ENCODE peak calls at places on chromosomes 5 and 9, in seven cellular contexts. F is H1, H is HepG2, E is HCT116, R is GM12878, T is K562, I is SK-N-SH. U is an unnamed sample.

GRCh38 chr9:22119537-22120167 is 110.5 kb upstream of the CDKN2B start:
- DNase-seq in T (no peak), E (no peak), I (peak), F (no peak), H (peak), R (no peak), U (peak)

GRCh38 chr5:140870221-140871201 is 1.8 kb downstream of the PCDHA11 start:
- DNase-seq in E (no peak), T (no peak), F (no peak), I (no peak), H (no peak), R (no peak), U (no peak)

GRCh38 chr5:143208781-143209510 is 194.5 kb downstream of the NR3C1 start:
- DNase-seq in I (no peak), F (no peak), E (no peak), H (no peak), R (no peak), T (peak), U (no peak)

GRCh38 chr5:101045689-101046088 is 142.6 kb upstream of the ST8SIA4 start:
- DNase-seq in E (peak), F (no peak), I (no peak), H (no peak), T (no peak), R (no peak), U (peak)

GRCh38 chr5:141788296-141788980 is 89.8 kb downstream of the PCDH1 start:
- DNase-seq in R (no peak), T (no peak), F (no peak), E (no peak), I (no peak), H (no peak), U (no peak)

GRCh38 chr9:98892296-98892695 is 51.4 kb upstream of the COL15A1 start:
- DNase-seq in F (no peak), R (no peak), I (no peak), H (no peak), E (no peak), T (no peak), U (no peak)

GRCh38 chr5:124962735-124963134 is 216.3 kb upstream of the ZNF608 start:
- DNase-seq in H (no peak), T (no peak), R (no peak), I (no peak), F (no peak), E (no peak), U (no peak)

GRCh38 chr5:50873594-50874276 is 207.3 kb downstream of the PARP8 start:
- DNase-seq in E (no peak), T (no peak), F (no peak), H (no peak), I (no peak), R (no peak), U (no peak)

GRCh38 chr5:180688326-180689070 is 39.1 kb upstream of the FLT4 start:
- DNase-seq in E (no peak), T (no peak), H (no peak), I (no peak), R (no peak), F (no peak), U (no peak)

GRCh38 chr5:130710596-130710995 is 454.5 kb downstream of the HINT1 start:
- DNase-seq in F (no peak), E (no peak), R (no peak), H (peak), I (no peak), T (no peak), U (no peak)

GRCh38 chr5:39376293-39376714 is 12.0 kb upstream of the C9 start:
- DNase-seq in T (peak), I (peak), H (peak), F (no peak), R (no peak), E (peak), U (peak)

GRCh38 chr5:136133416-136134383 is 1.1 kb downstream of the SMAD5 start:
- DNase-seq in H (peak), I (peak), R (no peak), F (no peak), T (peak), E (no peak), U (peak)

DNA sequence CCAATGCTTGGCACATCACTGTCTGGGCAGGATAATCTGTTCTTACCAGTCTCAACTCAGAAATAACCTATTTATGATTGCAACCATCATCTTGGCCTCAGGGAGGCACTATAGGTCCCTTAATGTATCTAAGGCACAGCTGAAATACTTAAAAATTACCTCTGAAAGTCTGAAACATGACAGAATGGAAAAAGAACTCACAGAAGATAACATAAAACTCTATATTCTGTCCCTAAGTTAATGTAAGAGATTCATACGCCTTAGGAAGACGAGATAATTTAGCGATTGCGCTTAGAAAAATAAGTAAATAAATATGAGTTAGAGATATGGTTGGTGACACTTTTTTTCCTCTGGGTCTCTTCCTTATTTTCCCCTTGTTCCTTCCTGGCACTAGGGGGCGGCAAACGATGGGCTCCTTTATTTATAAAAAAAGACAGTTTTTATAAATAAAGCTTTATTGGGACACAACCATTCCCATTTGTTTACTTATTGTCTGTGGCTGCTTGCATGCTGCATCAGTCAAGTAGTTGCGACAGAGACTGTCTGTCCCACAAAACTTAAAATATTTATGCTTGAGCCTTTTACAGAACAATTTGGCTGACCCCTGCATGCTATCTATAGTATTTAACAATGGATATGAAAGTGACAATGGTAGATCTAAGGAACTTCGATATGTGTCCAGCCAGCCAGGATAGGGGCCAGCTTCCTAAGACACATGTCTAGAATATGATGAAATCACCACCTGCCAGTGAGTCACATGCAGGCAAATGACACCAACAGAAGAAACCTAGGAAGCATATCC is 79.6 kb downstream of the PDE4D start:
- DNase-seq in T (peak), R (no peak), I (peak), E (peak), F (no peak), H (peak), U (peak)
- TF ChIP-seq JUND in T (peak), R (no peak), I (no peak), E (no peak), F (no peak), H (no peak), U (no peak)

DNA sequence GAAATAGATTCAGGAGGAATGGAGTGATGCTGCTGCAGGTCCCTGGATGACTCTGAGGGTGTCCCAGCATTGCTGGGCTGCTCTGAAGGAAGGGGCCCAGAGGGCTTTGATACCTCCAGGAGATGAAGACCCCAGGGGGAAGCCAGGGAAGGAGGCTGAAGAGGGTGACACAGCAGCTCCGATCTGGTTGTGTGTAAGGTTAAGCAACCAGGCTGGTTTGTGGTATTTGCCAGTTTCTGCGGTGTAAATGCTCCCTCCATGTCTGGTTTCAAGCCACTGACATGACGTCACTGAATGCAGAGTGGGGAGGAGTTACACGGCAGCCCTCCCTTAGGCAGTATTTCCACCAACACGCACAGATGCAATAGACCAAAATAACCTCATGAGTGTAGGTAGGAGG is 40.0 kb upstream of the ORM1 start:
- DNase-seq in E (no peak), R (no peak), H (no peak), F (no peak), I (peak), T (no peak), U (no peak)
- TF ChIP-seq JUND in E (no peak), R (no peak), H (no peak), F (no peak), I (no peak), T (no peak), U (no peak)

GRCh38 chr5:14201325-14202061 is 58.4 kb downstream of the TRIO start:
- DNase-seq in T (no peak), H (no peak), I (no peak), F (no peak), E (no peak), R (no peak), U (no peak)

GRCh38 chr5:14202462-14202861 is 59.3 kb downstream of the TRIO start:
- DNase-seq in R (no peak), F (no peak), H (no peak), I (no peak), E (no peak), T (no peak), U (no peak)

GRCh38 chr5:14206028-14206725 is 63.0 kb downstream of the TRIO start:
- DNase-seq in T (no peak), E (no peak), H (no peak), R (no peak), I (no peak), F (no peak), U (no peak)

GRCh38 chr5:14204011-14204670 is 61.0 kb downstream of the TRIO start:
- DNase-seq in F (no peak), I (no peak), T (no peak), E (no peak), R (no peak), H (no peak), U (no peak)

GRCh38 chr5:14204785-14205321 is 61.7 kb downstream of the TRIO start:
- DNase-seq in F (no peak), R (no peak), I (no peak), E (no peak), H (peak), T (no peak), U (no peak)
- TF ChIP-seq JUND in F (no peak), R (no peak), I (no peak), E (no peak), H (no peak), T (no peak), U (no peak)

GRCh38 chr9:124553738-124554137 is 46.5 kb upstream of the NR5A1 start:
- DNase-seq in T (no peak), F (no peak), H (no peak), R (no peak), I (no peak), E (no peak), U (no peak)
- TF ChIP-seq JUND in T (no peak), F (no peak), H (no peak), R (no peak), I (peak), E (no peak), U (no peak)

DNA sequence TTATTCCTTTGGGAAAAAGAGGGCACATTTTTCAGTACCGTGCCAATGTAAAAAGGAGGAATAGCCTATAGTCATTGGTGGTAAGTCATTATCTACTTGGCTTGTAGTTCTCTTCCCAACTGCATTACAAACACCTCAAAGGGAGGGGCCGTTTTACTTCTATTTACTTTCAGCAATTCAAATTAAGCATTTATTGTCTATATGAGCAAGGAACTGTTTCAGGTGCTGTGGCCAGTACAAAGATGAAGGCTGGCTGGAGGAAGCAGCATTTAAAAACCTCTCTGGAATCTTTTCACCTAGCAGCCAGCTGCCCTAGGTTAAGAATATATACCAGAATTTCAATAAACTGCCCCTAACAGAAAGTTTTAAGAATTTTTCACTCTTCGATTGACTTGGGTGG is 48.9 kb downstream of the SEMA6A start:
- DNase-seq in R (no peak), E (no peak), T (no peak), H (no peak), I (no peak), F (no peak), U (no peak)
- TF ChIP-seq JUND in R (no peak), E (no peak), T (no peak), H (no peak), I (no peak), F (no peak), U (no peak)

DNA sequence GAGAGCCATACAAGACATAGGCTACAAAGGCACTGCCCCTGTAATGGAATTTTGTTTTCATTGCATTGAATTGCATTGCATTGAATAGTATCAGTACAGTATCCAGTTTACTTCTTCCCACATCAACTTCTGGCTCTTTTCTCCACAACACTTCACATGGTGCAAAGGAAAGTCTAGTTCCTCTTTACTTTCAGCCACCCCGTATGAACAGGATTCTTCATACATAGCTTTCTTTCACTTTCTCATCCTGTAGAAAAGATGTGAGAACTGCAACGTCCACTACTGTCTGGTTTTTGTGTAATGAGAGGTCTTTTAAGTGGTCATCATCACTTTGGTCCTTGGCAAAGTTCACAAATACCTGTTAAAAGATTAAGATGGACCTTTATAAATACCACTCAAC is 20.2 kb downstream of the NIPSNAP3B start:
- DNase-seq in I (no peak), E (no peak), F (no peak), T (no peak), R (no peak), H (no peak), U (no peak)
- TF ChIP-seq JUND in I (no peak), E (no peak), F (no peak), T (no peak), R (no peak), H (no peak), U (no peak)

DNA sequence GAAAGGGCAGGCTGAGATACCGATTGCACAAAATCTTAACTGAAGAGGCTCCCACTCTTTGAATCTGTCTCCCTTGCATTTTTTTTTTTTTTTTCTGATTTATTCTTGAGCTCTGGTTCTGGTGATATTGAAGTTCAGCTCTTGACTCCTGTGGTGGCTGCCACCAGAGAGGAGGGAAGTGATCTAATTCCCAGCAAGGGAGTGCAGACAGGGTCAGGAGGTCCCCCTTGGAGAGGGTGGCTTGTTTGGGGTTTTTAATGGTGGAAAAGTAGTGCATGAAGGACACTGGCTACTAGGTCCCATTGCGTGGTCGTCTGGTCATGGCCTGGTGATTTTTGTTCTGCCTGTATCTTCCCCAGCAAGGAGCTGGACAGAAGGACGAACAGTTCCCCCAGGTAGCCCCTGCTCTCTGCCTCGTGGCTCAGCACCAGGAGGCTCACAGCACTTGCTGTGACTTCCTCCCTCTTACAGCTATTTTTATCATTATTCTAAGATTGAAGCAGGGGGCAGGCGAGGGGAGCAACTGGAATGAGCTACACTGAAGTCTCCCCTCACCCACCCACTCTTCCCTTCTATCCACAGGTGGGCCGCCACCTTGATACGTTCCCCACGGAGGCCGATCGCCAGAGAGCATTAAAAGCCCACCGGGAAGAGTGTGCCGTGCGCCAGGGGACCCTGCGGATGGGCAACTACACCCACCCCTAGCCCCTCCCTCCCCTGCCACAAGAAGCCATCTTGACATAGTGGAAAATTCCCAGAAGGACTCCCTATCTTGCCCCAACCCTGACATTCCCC is 10.4 kb upstream of the BARHL1 start:
- DNase-seq in R (no peak), F (no peak), I (no peak), T (no peak), H (no peak), E (no peak), U (no peak)
- TF ChIP-seq JUND in R (no peak), F (no peak), I (no peak), T (no peak), H (no peak), E (no peak), U (no peak)

DNA sequence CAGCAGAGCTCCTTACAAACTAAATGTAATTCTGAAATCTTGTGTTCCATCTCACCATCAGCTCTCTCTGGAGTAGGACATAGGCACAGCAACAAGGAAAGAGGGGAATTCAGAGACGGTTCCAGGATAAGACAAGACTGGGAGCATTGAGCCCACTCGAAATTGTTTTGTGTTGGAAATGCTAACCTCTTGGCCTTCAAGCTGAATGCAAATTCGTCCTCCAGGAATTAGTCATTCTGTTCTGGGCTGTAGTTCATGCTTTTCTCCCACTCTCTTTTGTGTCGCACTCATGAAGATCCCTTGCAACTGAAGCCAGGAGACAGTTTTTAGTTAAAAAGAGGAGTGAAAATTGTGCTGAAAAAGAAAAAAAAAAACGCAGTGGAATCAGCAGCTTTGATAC is 121.7 kb upstream of the SEMA6A start:
- DNase-seq in F (no peak), R (no peak), I (peak), H (no peak), E (no peak), T (no peak), U (no peak)
- TF ChIP-seq JUND in F (no peak), R (peak), I (no peak), H (no peak), E (no peak), T (no peak), U (no peak)

GRCh38 chr5:102540251-102540812 is 41.5 kb upstream of the SLCO6A1 start:
- DNase-seq in T (no peak), I (no peak), F (no peak), H (no peak), E (no peak), R (no peak), U (no peak)

GRCh38 chr5:102542064-102542463 is 43.3 kb upstream of the SLCO6A1 start:
- DNase-seq in F (no peak), T (no peak), E (no peak), H (no peak), R (no peak), I (no peak), U (no peak)

GRCh38 chr5:102536323-102536928 is 37.6 kb upstream of the SLCO6A1 start:
- DNase-seq in E (peak), R (no peak), I (peak), H (no peak), T (no peak), F (no peak), U (no peak)

GRCh38 chr5:102537011-102537410 is 38.2 kb upstream of the SLCO6A1 start:
- DNase-seq in R (no peak), T (no peak), I (no peak), F (no peak), H (no peak), E (no peak), U (no peak)

GRCh38 chr5:102539598-102539997 is 40.8 kb upstream of the SLCO6A1 start:
- DNase-seq in I (no peak), F (no peak), T (no peak), H (no peak), E (no peak), R (no peak), U (no peak)
- TF ChIP-seq JUND in I (no peak), F (no peak), T (no peak), H (no peak), E (no peak), R (no peak), U (no peak)